ENCODE peak calls at places on chromosomes 2 and 18, in seven cellular contexts. U, I, K, B, H, M and V are unnamed samples.

GRCh38 chr2:85680707-85681353 is 12.8 kb upstream of the SFTPB start:
- DNase-seq in U (no peak), I (no peak), K (no peak), B (no peak), H (no peak), M (no peak), V (no peak)

GRCh38 chr2:205107810-205108209 is 562.5 kb downstream of the PARD3B start:
- DNase-seq in U (no peak), I (no peak), K (no peak), B (no peak), H (no peak), M (no peak), V (no peak)

GRCh38 chr2:106085441-106085911 is 108.6 kb downstream of the UXS1 start:
- DNase-seq in U (peak; percentile 68), I (peak; percentile 56), K (peak; percentile 45), B (peak; percentile 65), H (no peak), M (no peak), V (no peak)

GRCh38 chr18:37487400-37487831 is 78.2 kb downstream of the CELF4 start:
- DNase-seq in U (no peak), I (no peak), K (no peak), B (no peak), H (no peak), M (no peak), V (peak; percentile 30)

GRCh38 chr2:182594286-182594685 is 121.8 kb upstream of the DNAJC10 start:
- DNase-seq in U (no peak), I (peak; percentile 5), K (no peak), B (peak; percentile 59), H (no peak), M (no peak), V (no peak)

GRCh38 chr2:199992296-199992695 is 36.9 kb downstream of the MAIP1 start:
- DNase-seq in U (no peak), I (no peak), K (no peak), B (no peak), H (no peak), M (no peak), V (no peak)

GRCh38 chr2:100580474-100581264 is 17.9 kb downstream of the PDCL3 start:
- DNase-seq in U (peak; percentile 83), I (no peak), K (no peak), B (no peak), H (no peak), M (peak; percentile 42), V (no peak)

GRCh38 chr18:50286391-50287027 is 983 bp downstream of the CXXC1 start:
- DNase-seq in U (no peak), I (peak; percentile 45), K (peak; percentile 71), B (peak; percentile 52), H (no peak), M (no peak), V (peak; percentile 4)

GRCh38 chr2:219149667-219150066 is 10.9 kb downstream of the NHEJ1 start:
- DNase-seq in U (no peak), I (no peak), K (no peak), B (peak; percentile 31), H (no peak), M (no peak), V (no peak)

GRCh38 chr2:207254526-207255464 is 89.0 kb upstream of the KLF7 start:
- DNase-seq in U (peak; percentile 61), I (peak; percentile 56), K (no peak), B (peak; percentile 87), H (no peak), M (no peak), V (no peak)

GRCh38 chr2:241859017-241859435 is 332 bp upstream of the PDCD1 start:
- DNase-seq in U (no peak), I (no peak), K (no peak), B (no peak), H (no peak), M (no peak), V (no peak)

GRCh38 chr18:36284671-36285295 is 12.7 kb upstream of the FHOD3 start:
- DNase-seq in U (peak; percentile 69), I (peak; percentile 74), K (peak; percentile 79), B (peak; percentile 65), H (peak; percentile 32), M (peak; percentile 29), V (peak; percentile 81)